ENCODE peak calls at places on chromosomes 3 and 15, in eight cellular contexts. U is SJCRH30, N is foreskin fibroblast, F is neuronal stem cell, J is AG09309, S is astrocyte of the spinal cord, E is coronary artery, X is epithelial cell of esophagus. P is an unnamed sample.

GRCh38 chr15:90031231-90031791 is 30.2 kb downstream of the ZNF710 start:
- DNase-seq in N (peak; percentile 52), E (peak; percentile 54), X (peak; percentile 75), F (no peak), U (no peak), S (peak; percentile 48), J (no peak), P (no peak)

GRCh38 chr3:148226246-148226645 is 471.5 kb upstream of the AGTR1 start:
- DNase-seq in S (no peak), U (peak; percentile 21), X (peak; percentile 65), E (no peak), J (no peak), F (no peak), N (no peak), P (no peak)

GRCh38 chr3:130772124-130772523 is 25.5 kb upstream of the PIK3R4 start:
- DNase-seq in E (no peak), J (no peak), F (no peak), U (no peak), N (no peak), X (no peak), S (no peak), P (no peak)

GRCh38 chr3:156675744-156676466 is 1.5 kb downstream of the TIPARP start:
- DNase-seq in E (peak; percentile 74), X (peak; percentile 97), N (peak; percentile 94), J (peak; percentile 84), F (no peak), S (peak; percentile 86), U (peak; percentile 59), P (peak; percentile 36)

GRCh38 chr3:184525337-184526157 is 36.0 kb upstream of the EPHB3 start:
- DNase-seq in X (peak; percentile 56), E (no peak), N (no peak), U (no peak), F (peak; percentile 45), J (no peak), S (no peak), P (no peak)

GRCh38 chr3:127173516-127174166 is 19.3 kb upstream of the PRR23E start:
- DNase-seq in E (no peak), U (no peak), N (no peak), J (no peak), S (no peak), X (no peak), F (no peak), P (no peak)

GRCh38 chr3:139128803-139129202 is 84.1 kb upstream of the PRR23C start:
- DNase-seq in U (no peak), X (no peak), N (peak; percentile 58), S (no peak), J (peak; percentile 18), E (no peak), F (no peak), P (no peak)

GRCh38 chr15:94168250-94168649 is 63.1 kb upstream of the MCTP2 start:
- DNase-seq in J (no peak), E (no peak), F (no peak), U (no peak), S (no peak), N (no peak), X (peak; percentile 13), P (no peak)

GRCh38 chr15:40108061-40108854 is 421 bp downstream of the BMF start:
- DNase-seq in J (no peak), U (peak; percentile 59), F (no peak), X (peak; percentile 35), S (peak; percentile 37), N (peak; percentile 57), E (peak; percentile 88), P (no peak)

GRCh38 chr15:40105517-40106202 is 3.0 kb downstream of the BMF start:
- DNase-seq in E (no peak), S (no peak), U (no peak), X (no peak), F (no peak), N (no peak), J (no peak), P (no peak)

GRCh38 chr15:40104296-40104864 is 4.3 kb downstream of the BMF start:
- DNase-seq in N (no peak), F (no peak), S (no peak), U (no peak), E (no peak), X (peak; percentile 43), J (no peak), P (no peak)

GRCh38 chr15:40104865-40105516 is 3.7 kb downstream of the BMF start:
- DNase-seq in J (peak; percentile 59), S (peak; percentile 83), E (peak; percentile 92), F (no peak), X (peak; percentile 80), U (peak; percentile 92), N (peak; percentile 91), P (peak; percentile 53)

DNA sequence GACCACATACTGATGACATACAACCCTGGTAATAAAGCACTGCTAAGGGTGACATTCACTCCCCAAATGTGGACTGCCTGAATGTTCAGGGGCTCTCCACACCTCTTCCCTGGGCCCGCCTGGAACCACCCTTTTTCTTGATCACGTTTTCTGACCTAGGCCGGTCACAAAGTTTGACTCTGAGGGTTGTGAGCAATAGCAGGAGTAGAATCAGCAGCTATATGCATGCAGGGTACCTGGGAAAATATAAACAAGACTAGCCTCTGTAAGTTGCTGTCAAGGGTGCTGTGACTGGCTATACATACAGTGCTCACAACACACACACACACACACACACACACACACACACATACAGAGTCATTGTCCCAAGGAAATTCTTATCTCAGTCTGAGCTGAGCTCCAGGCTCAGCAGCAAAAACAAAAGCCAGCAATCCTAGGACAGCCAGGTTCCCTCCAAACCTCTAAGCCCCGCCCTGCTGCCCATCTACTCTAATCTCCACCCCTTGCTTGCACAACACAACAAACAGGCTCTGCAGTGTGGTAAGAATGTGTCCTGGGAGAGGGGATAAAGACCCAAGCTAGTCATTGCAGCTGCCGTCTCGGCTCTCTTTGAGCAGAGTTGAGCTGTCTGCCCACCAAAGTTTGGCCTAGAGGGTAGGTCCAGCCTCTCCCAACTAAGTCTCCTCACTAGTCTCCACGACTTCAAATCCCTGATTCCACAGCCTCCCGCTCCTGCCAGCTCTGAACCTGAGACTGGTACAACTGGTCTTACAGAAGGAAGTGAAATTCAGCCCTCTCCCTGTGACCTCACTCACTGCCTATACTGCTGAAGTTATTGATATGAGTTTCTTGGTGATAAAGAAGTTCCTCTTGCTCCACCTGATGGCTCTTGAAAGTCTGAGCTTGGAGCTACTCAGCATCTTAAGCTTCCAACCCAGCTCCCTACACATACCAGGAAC is 2.2 kb downstream of the BMF start:
- DNase-seq in U (peak; percentile 87), J (no peak), S (peak; percentile 14), E (peak; percentile 78), F (no peak), N (peak; percentile 55), X (peak; percentile 92), P (no peak)
- H3K4me3 ChIP-seq in U (no peak overlapping the region), J (no peak overlapping the region), S (no peak overlapping the region), E (no peak overlapping the region), F (no peak overlapping the region), N (peak overlapping the region; percentile 95), X (peak overlapping the region; percentile 31), P (no peak overlapping the region)

DNA sequence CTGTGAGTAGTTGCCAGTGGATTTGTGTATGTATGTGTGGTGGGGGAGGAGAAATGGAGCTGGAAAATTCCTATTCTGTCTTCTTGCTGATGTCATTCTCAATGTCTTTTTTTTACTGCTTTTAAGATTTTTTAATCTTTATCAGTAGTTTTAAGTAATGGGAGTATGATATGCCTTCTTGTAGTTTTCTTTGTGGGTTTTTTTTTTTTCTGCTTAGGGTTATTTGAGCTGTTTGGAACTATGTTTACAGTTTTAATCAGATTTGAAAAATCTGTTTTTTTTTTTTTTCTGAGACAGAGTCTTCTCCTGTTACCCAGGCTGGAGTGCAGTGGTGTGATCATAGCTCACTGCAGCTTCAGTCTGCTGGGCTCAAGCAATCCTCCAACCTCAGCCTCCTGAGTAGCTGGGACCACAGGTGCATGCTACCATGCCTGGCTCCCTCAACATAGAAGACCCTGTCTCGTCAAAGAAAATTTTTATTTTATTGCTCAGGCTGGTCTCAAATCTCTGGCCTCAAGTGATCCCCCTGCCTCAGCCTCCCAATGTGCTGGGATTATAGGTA is 37.1 kb downstream of the RPL39L start:
- DNase-seq in E (no peak), F (no peak), J (no peak), X (no peak), S (no peak), N (peak; percentile 4), U (no peak), P (no peak)
- H3K4me3 ChIP-seq in E (peak overlapping the region; percentile 58), F (no peak overlapping the region), J (peak overlapping the region; percentile 22), X (no peak overlapping the region), S (peak overlapping the region; percentile 4), N (peak overlapping the region; percentile 46), U (no peak overlapping the region), P (peak overlapping the region; percentile 39)

GRCh38 chr3:125119752-125120369 is 64.1 kb upstream of the HEG1 start:
- DNase-seq in U (no peak), E (no peak), N (no peak), J (no peak), X (no peak), S (peak; percentile 22), F (no peak), P (no peak)
- H3K4me3 ChIP-seq in U (peak overlapping the region; percentile 61), E (peak overlapping the region; percentile 60), N (no peak overlapping the region), J (no peak overlapping the region), X (no peak overlapping the region), S (no peak overlapping the region), F (peak overlapping the region; percentile 52), P (no peak overlapping the region)

GRCh38 chr3:45038096-45038455 is 12.0 kb downstream of the CLEC3B start:
- DNase-seq in U (no peak), E (no peak), F (no peak), S (no peak), J (no peak), X (peak; percentile 57), N (no peak), P (no peak)

GRCh38 chr3:45032113-45032512 is 6.0 kb downstream of the CLEC3B start:
- DNase-seq in F (no peak), S (no peak), X (no peak), J (no peak), N (no peak), U (no peak), E (no peak), P (no peak)

GRCh38 chr3:45033799-45034198 is 7.7 kb downstream of the CLEC3B start:
- DNase-seq in X (no peak), N (no peak), J (no peak), S (no peak), U (no peak), F (no peak), E (no peak), P (no peak)

GRCh38 chr3:45034612-45035252 is 8.6 kb downstream of the CLEC3B start:
- DNase-seq in N (peak; percentile 24), U (peak; percentile 18), X (no peak), J (no peak), S (no peak), F (no peak), E (no peak), P (no peak)

DNA sequence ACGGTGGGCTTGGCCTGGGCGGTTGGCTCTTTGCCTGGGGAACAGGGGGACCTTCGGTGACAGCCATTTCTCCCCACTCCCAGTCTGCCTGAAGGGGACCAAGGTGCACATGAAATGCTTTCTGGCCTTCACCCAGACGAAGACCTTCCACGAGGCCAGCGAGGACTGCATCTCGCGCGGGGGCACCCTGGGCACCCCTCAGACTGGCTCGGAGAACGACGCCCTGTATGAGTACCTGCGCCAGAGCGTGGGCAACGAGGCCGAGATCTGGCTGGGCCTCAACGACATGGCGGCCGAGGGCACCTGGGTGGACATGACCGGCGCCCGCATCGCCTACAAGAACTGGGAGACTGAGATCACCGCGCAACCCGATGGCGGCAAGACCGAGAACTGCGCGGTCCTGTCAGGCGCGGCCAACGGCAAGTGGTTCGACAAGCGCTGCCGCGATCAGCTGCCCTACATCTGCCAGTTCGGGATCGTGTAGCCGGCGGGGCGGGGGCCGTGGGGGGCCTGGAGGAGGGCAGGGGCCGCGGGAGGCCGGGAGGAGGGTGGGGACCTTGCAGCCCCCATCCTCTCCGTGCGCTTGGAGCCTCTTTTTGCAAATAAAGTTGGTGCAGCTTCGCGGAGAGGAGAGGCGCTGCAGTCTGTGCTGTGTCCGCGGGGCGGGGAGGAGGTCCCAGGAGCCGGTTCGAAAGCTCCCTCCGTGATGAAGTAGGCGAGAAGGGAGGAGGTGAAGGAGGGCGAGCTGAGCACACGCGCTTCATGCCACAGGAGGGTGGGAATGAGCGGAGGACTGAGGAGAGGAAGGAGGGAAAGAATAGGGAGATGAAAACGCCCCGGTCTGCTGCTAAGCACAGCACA is 9.6 kb downstream of the CLEC3B start:
- DNase-seq in J (no peak), N (peak; percentile 80), S (peak; percentile 27), X (peak; percentile 39), F (no peak), E (no peak), U (no peak), P (no peak)
- H3K4me3 ChIP-seq in J (peak overlapping the region; percentile 17), N (peak overlapping the region; percentile 20), S (peak overlapping the region; percentile 16), X (peak overlapping the region; percentile 34), F (no peak overlapping the region), E (peak overlapping the region; percentile 66), U (no peak overlapping the region), P (peak overlapping the region; percentile 35)